ENCODE peak calls at places on chromosomes 3 and 15, in four cellular contexts. J is PC-9, K is mucosa of descending colon, V is GM03348. S is an unnamed sample.

GRCh38 chr3:155737844-155738460 is 6.9 kb downstream of the PLCH1 start:
- DNase-seq in J (no peak), V (no peak), K (peak; percentile 86), S (no peak)

GRCh38 chr3:185207931-185208746 is 45.7 kb downstream of the EHHADH start:
- DNase-seq in V (peak; percentile 19), J (no peak), K (no peak), S (no peak)

GRCh38 chr15:71136159-71137137 is 21.2 kb downstream of the THSD4 start:
- DNase-seq in V (peak; percentile 84), J (peak; percentile 56), K (no peak), S (no peak)

GRCh38 chr15:95459288-95459687 is 871.2 kb upstream of the NR2F2 start:
- DNase-seq in J (no peak), V (peak; percentile 8), K (no peak), S (no peak)

GRCh38 chr3:51408021-51408420 is 16.9 kb downstream of the RBM15B start:
- DNase-seq in V (no peak), K (no peak), J (no peak), S (no peak)

GRCh38 chr3:132232231-132232792 is 84.9 kb upstream of the ACP3 start:
- DNase-seq in V (no peak), J (no peak), K (no peak), S (no peak)

GRCh38 chr3:152174876-152175575 is 93.7 kb upstream of the MBNL1 start:
- DNase-seq in K (no peak), V (no peak), J (no peak), S (no peak)

GRCh38 chr15:75215107-75216004 is 13.7 kb downstream of the C15orf39 start:
- DNase-seq in K (no peak), J (peak; percentile 67), V (no peak), S (no peak)

GRCh38 chr15:59266015-59266414 is 59.4 kb downstream of the LDHAL6B start:
- DNase-seq in J (no peak), V (no peak), K (peak; percentile 79), S (no peak)

GRCh38 chr15:33032053-33032452 is 162.5 kb downstream of the FMN1 start:
- DNase-seq in V (no peak), J (no peak), K (no peak), S (no peak)

GRCh38 chr3:58329922-58330413 is 2.7 kb upstream of the PXK start:
- DNase-seq in J (no peak), K (no peak), V (no peak), S (no peak)

GRCh38 chr3:86787091-86787490 is 203.9 kb downstream of the VGLL3 start:
- DNase-seq in J (peak; percentile 67), K (no peak), V (no peak), S (no peak)

GRCh38 chr15:74863239-74864056 is 9.7 kb downstream of the SCAMP2 start:
- DNase-seq in K (no peak), V (no peak), J (no peak), S (no peak)

GRCh38 chr3:126340943-126341754 is 16.1 kb downstream of the KLF15 start:
- DNase-seq in V (no peak), K (no peak), J (no peak), S (no peak)

GRCh38 chr3:89250742-89251141 is 143.3 kb downstream of the EPHA3 start:
- DNase-seq in J (no peak), K (no peak), V (no peak), S (no peak)

GRCh38 chr3:99747915-99748314 is 69.7 kb upstream of the CMSS1 start:
- DNase-seq in J (peak; percentile 39), V (peak; percentile 28), K (peak; percentile 24), S (no peak)

GRCh38 chr15:62135532-62136134 is 29.5 kb downstream of the C2CD4B start:
- DNase-seq in V (no peak), J (peak; percentile 34), K (peak; percentile 57), S (no peak)

GRCh38 chr15:95793226-95793625 is 537.3 kb upstream of the NR2F2 start:
- DNase-seq in K (no peak), J (no peak), V (no peak), S (no peak)

GRCh38 chr3:179432451-179432850 is 18.8 kb downstream of the GNB4 start:
- DNase-seq in J (no peak), V (no peak), K (no peak), S (no peak)

GRCh38 chr3:32226875-32227500 is 11.5 kb upstream of the CMTM8 start:
- DNase-seq in K (no peak), V (peak; percentile 9), J (no peak), S (no peak)

GRCh38 chr15:89406756-89407650 is 72.4 kb upstream of the POLG start:
- DNase-seq in V (no peak), K (no peak), J (no peak), S (no peak)

S was measured in NCI-H1048.